ENCODE peak calls at places on chromosomes 16 and 17, in five cellular contexts. O, M, R, S and G are unnamed samples.

GRCh38 chr16:15775663-15776304 is 81.0 kb downstream of the MYH11 start:
- DNase-seq in O (no peak), M (no peak), R (no peak), S (no peak), G (no peak)

GRCh38 chr17:58818654-58819053 is 63.0 kb downstream of the PPM1E start:
- DNase-seq in O (no peak), M (no peak), R (no peak), S (no peak), G (no peak)

GRCh38 chr16:23826528-23827244 is 9.1 kb upstream of the PRKCB start:
- DNase-seq in O (no peak), M (no peak), R (no peak), S (no peak), G (no peak)

GRCh38 chr16:15608398-15609285 is 34.3 kb downstream of the MARF1 start:
- DNase-seq in O (no peak), M (no peak), R (peak), S (no peak), G (peak)

GRCh38 chr17:78722101-78722761 is 59.8 kb downstream of the CYTH1 start:
- DNase-seq in O (no peak), M (no peak), R (no peak), S (no peak), G (no peak)

GRCh38 chr16:89604764-89605163 is 8.7 kb upstream of the DPEP1 start:
- DNase-seq in O (no peak), M (no peak), R (no peak), S (no peak), G (no peak)

GRCh38 chr16:28192811-28193529 is 18.8 kb downstream of the XPO6 start:
- DNase-seq in O (no peak), M (no peak), R (no peak), S (peak), G (no peak)

GRCh38 chr16:30457256-30457655 is 11.6 kb upstream of the SEPHS2 start:
- DNase-seq in O (no peak), M (no peak), R (no peak), S (no peak), G (no peak)

GRCh38 chr16:89033796-89034572 is 57.0 kb upstream of the CBFA2T3 start:
- DNase-seq in O (no peak), M (no peak), R (no peak), S (no peak), G (no peak)

GRCh38 chr16:88633684-88634140 is 4.7 kb upstream of the IL17C start:
- DNase-seq in O (no peak), M (peak), R (no peak), S (peak), G (peak)

GRCh38 chr17:10151667-10152496 is 46.5 kb downstream of the GAS7 start:
- DNase-seq in O (no peak), M (no peak), R (no peak), S (no peak), G (peak)

GRCh38 chr17:71438631-71439146 is 682.1 kb upstream of the SOX9 start:
- DNase-seq in O (peak), M (no peak), R (peak), S (no peak), G (peak)

GRCh38 chr17:75888484-75888883 is 8.3 kb downstream of the TRIM65 start:
- DNase-seq in O (no peak), M (no peak), R (no peak), S (no peak), G (no peak)

GRCh38 chr17:633641-634091 is 81.0 kb downstream of the VPS53 start:
- DNase-seq in O (no peak), M (no peak), R (peak), S (no peak), G (peak)

GRCh38 chr17:79630120-79630519 is 19.3 kb upstream of the RBFOX3 start:
- DNase-seq in O (no peak), M (no peak), R (no peak), S (no peak), G (peak)

GRCh38 chr16:50313596-50314483 is 47.5 kb downstream of the ADCY7 start:
- DNase-seq in O (no peak), M (no peak), R (peak), S (no peak), G (no peak)

GRCh38 chr17:80007939-80008338 is 27.7 kb downstream of the TBC1D16 start:
- DNase-seq in O (no peak), M (no peak), R (no peak), S (no peak), G (no peak)

GRCh38 chr17:9594065-9594464 is 17.6 kb downstream of the CFAP52 start:
- DNase-seq in O (no peak), M (no peak), R (no peak), S (no peak), G (no peak)

GRCh38 chr17:78960945-78961344 is 18.8 kb downstream of the LGALS3BP start:
- DNase-seq in O (no peak), M (no peak), R (no peak), S (no peak), G (no peak)

GRCh38 chr17:57946798-57947358 is 8.3 kb downstream of the CUEDC1 start:
- DNase-seq in O (peak), M (no peak), R (peak), S (no peak), G (peak)

GRCh38 chr16:2952679-2953078 is 11.4 kb upstream of the KREMEN2 start:
- DNase-seq in O (no peak), M (no peak), R (no peak), S (no peak), G (no peak)

GRCh38 chr17:18076941-18077340 is 10.8 kb upstream of the DRG2 start:
- DNase-seq in O (no peak), M (no peak), R (no peak), S (no peak), G (no peak)

GRCh38 chr17:57102122-57102521 is 17.1 kb downstream of the AKAP1 start:
- DNase-seq in O (no peak), M (no peak), R (no peak), S (no peak), G (no peak)

GRCh38 chr17:73278465-73279453 is 17.1 kb upstream of the CPSF4L start:
- DNase-seq in O (no peak), M (no peak), R (no peak), S (no peak), G (no peak)

GRCh38 chr17:7882068-7882467 is 6.5 kb upstream of the CHD3 start:
- DNase-seq in O (no peak), M (no peak), R (no peak), S (no peak), G (no peak)

GRCh38 chr16:30375830-30376229 is 1.2 kb downstream of the MYL11 start:
- DNase-seq in O (no peak), M (no peak), R (no peak), S (no peak), G (no peak)

GRCh38 chr16:66740010-66740409 is 11.4 kb downstream of the DYNC1LI2 start:
- DNase-seq in O (no peak), M (peak), R (peak), S (no peak), G (peak)

GRCh38 chr16:70478912-70479341 is 24.5 kb downstream of the FCSK start:
- DNase-seq in O (no peak), M (no peak), R (peak), S (no peak), G (no peak)

GRCh38 chr16:28087675-28088285 is 24.3 kb upstream of the GSG1L start:
- DNase-seq in O (no peak), M (no peak), R (no peak), S (no peak), G (no peak)

GRCh38 chr16:51431517-51432241 is 280.6 kb upstream of the SALL1 start:
- DNase-seq in O (peak), M (no peak), R (peak), S (no peak), G (peak)

GRCh38 chr17:46831573-46832305 is 13.2 kb upstream of the WNT3 start:
- DNase-seq in O (no peak), M (no peak), R (no peak), S (no peak), G (no peak)

GRCh38 chr17:14310584-14310983 is 9.7 kb downstream of the HS3ST3B1 start:
- DNase-seq in O (no peak), M (no peak), R (no peak), S (no peak), G (no peak)

GRCh38 chr16:72658888-72659717 is 388.8 kb downstream of the ZFHX3 start:
- DNase-seq in O (no peak), M (no peak), R (peak), S (no peak), G (no peak)

GRCh38 chr16:6573577-6573976 is 759.1 kb upstream of the RBFOX1 start:
- DNase-seq in O (no peak), M (peak), R (no peak), S (no peak), G (no peak)

GRCh38 chr16:23510154-23510914 is at the start of gene GGA2:
- DNase-seq in O (peak), M (peak), R (peak), S (peak), G (peak)

GRCh38 chr16:85025781-85026653 is 1.6 kb upstream of the KIAA0513 start:
- DNase-seq in O (no peak), M (no peak), R (no peak), S (no peak), G (no peak)

GRCh38 chr17:17177186-17177585 is 28.9 kb downstream of the PLD6 start:
- DNase-seq in O (no peak), M (no peak), R (no peak), S (no peak), G (no peak)

GRCh38 chr16:79601092-79601977 is 798 bp upstream of the MAF start:
- DNase-seq in O (no peak), M (peak), R (peak), S (peak), G (peak)

GRCh38 chr16:10754941-10755340 is 11.3 kb downstream of the NUBP1 start:
- DNase-seq in O (peak), M (no peak), R (peak), S (no peak), G (peak)